ENCODE peak calls at places on chromosomes 1 and 21, in seven cellular contexts. Q, L, M, J, F, R and H are unnamed samples.

GRCh38 chr21:42570362-42570761 is 56.7 kb downstream of the SLC37A1 start:
- DNase-seq in L (no peak), Q (no peak), F (no peak), M (no peak), R (no peak), J (no peak), H (no peak)

GRCh38 chr1:101285922-101286568 is 49.2 kb downstream of the S1PR1 start:
- DNase-seq in F (no peak), Q (no peak), M (no peak), L (no peak), J (no peak), R (no peak), H (no peak)

GRCh38 chr1:226687476-226687875 is 51.6 kb downstream of the ITPKB start:
- DNase-seq in J (no peak), F (no peak), Q (no peak), M (no peak), R (no peak), L (peak), H (no peak)

GRCh38 chr1:67883069-67883468 is 49.8 kb upstream of the GNG12 start:
- DNase-seq in Q (no peak), L (peak), M (no peak), F (peak), J (no peak), R (no peak), H (peak)

GRCh38 chr21:16196521-16197208 is 466.9 kb downstream of the USP25 start:
- DNase-seq in J (no peak), R (no peak), Q (no peak), M (no peak), L (peak), F (peak), H (no peak)

GRCh38 chr1:217924924-217925323 is 293.8 kb downstream of the SPATA17 start:
- DNase-seq in R (peak), Q (no peak), L (no peak), J (no peak), M (no peak), F (no peak), H (no peak)

GRCh38 chr1:113125469-113125868 is 52.5 kb downstream of the LRIG2 start:
- DNase-seq in Q (no peak), J (no peak), R (no peak), L (no peak), M (no peak), F (no peak), H (no peak)

GRCh38 chr1:115098979-115099692 is 9.8 kb upstream of the TSPAN2 start:
- DNase-seq in L (no peak), J (no peak), F (peak), M (no peak), R (no peak), Q (no peak), H (peak)

GRCh38 chr1:204623894-204624361 is 61.6 kb downstream of the LRRN2 start:
- DNase-seq in M (peak), J (no peak), Q (no peak), R (peak), L (peak), F (no peak), H (no peak)

GRCh38 chr21:43864313-43864805 is 664 bp upstream of the AGPAT3 start:
- DNase-seq in Q (no peak), R (peak), M (peak), L (peak), F (peak), J (peak), H (no peak)

GRCh38 chr1:84152649-84153056 is 8.6 kb downstream of the PRKACB start:
- DNase-seq in R (no peak), J (no peak), F (no peak), Q (no peak), M (no peak), L (no peak), H (no peak)

GRCh38 chr1:244444854-244445253 is 6.9 kb downstream of the ADSS2 start:
- DNase-seq in L (peak), M (no peak), J (no peak), F (peak), Q (no peak), R (no peak), H (no peak)

GRCh38 chr1:43305926-43306687 is 5.3 kb downstream of the TIE1 start:
- DNase-seq in L (no peak), J (no peak), F (no peak), M (no peak), Q (no peak), R (no peak), H (no peak)

GRCh38 chr1:236913371-236914037 is 90.7 kb downstream of the MT1HL1 start:
- DNase-seq in L (no peak), R (no peak), Q (no peak), M (no peak), F (peak), J (no peak), H (peak)

GRCh38 chr1:227785094-227785811 is 30.2 kb upstream of the PRSS38 start:
- DNase-seq in Q (peak), J (no peak), L (no peak), F (no peak), M (no peak), R (no peak), H (no peak)

GRCh38 chr1:149888999-149889289 is 10.4 kb upstream of the BOLA1 start:
- DNase-seq in Q (peak), F (peak), M (no peak), J (no peak), L (peak), R (no peak), H (peak)

GRCh38 chr1:218499021-218499691 is 154.0 kb downstream of the TGFB2 start:
- DNase-seq in L (peak), Q (no peak), J (no peak), F (peak), M (no peak), R (no peak), H (peak)

GRCh38 chr1:204331847-204332487 is 27.8 kb downstream of the PLEKHA6 start:
- DNase-seq in L (no peak), M (no peak), Q (no peak), J (no peak), F (no peak), R (no peak), H (no peak)

GRCh38 chr1:54219688-54220003 is 19.7 kb downstream of the MRPL37 start:
- DNase-seq in F (no peak), Q (no peak), J (no peak), R (no peak), L (no peak), M (no peak), H (peak)

GRCh38 chr1:50665413-50665812 is 242.2 kb upstream of the DMRTA2 start:
- DNase-seq in R (no peak), Q (no peak), M (no peak), J (no peak), L (no peak), F (no peak), H (no peak)

GRCh38 chr1:66360285-66360724 is 173.6 kb upstream of the SGIP1 start:
- DNase-seq in J (no peak), L (no peak), F (no peak), R (no peak), Q (no peak), M (no peak), H (no peak)

GRCh38 chr1:47823016-47823843 is 174.0 kb downstream of the TRABD2B start:
- DNase-seq in F (no peak), R (no peak), J (no peak), Q (no peak), L (no peak), M (no peak), H (no peak)

GRCh38 chr1:247209306-247209900 is 37.6 kb upstream of the ZNF124 start:
- DNase-seq in Q (no peak), M (no peak), L (no peak), F (no peak), R (peak), J (no peak), H (peak)

GRCh38 chr1:35881850-35882273 is 1.1 kb upstream of the AGO1 start:
- DNase-seq in J (no peak), M (no peak), F (no peak), Q (no peak), R (no peak), L (no peak), H (no peak)

GRCh38 chr1:154840557-154841176 is 29.4 kb downstream of the KCNN3 start:
- DNase-seq in L (no peak), M (no peak), F (peak), J (no peak), Q (no peak), R (no peak), H (no peak)

GRCh38 chr1:24047101-24047459 is 64.9 kb downstream of the MYOM3 start:
- DNase-seq in L (peak), M (no peak), F (peak), J (no peak), R (no peak), Q (peak), H (peak)
- TF ChIP-seq CTCF in L (no peak), M (no peak), F (no peak), J (no peak), R (no peak), Q (no peak), H (no peak)

GRCh38 chr1:25891606-25892005 is 14.6 kb downstream of the STMN1 start:
- DNase-seq in J (no peak), M (no peak), Q (no peak), F (no peak), L (no peak), R (no peak), H (no peak)

GRCh38 chr1:25889470-25889869 is 14.0 kb upstream of the PAQR7 start:
- DNase-seq in L (no peak), J (no peak), M (no peak), F (peak), R (no peak), Q (no peak), H (no peak)

GRCh38 chr1:25893072-25893604 is 13.1 kb downstream of the STMN1 start:
- DNase-seq in M (no peak), J (no peak), R (no peak), F (no peak), L (no peak), Q (no peak), H (no peak)

GRCh38 chr1:25888426-25888987 is 13.0 kb upstream of the PAQR7 start:
- DNase-seq in L (no peak), R (no peak), J (no peak), F (no peak), M (no peak), Q (no peak), H (no peak)

GRCh38 chr1:25890249-25891034 is 14.9 kb upstream of the PAQR7 start:
- DNase-seq in J (no peak), R (peak), L (peak), F (peak), M (peak), Q (no peak), H (peak)
- TF ChIP-seq CTCF in J (no peak), R (no peak), L (no peak), F (no peak), M (no peak), Q (no peak), H (no peak)

GRCh38 chr1:221541296-221541695 is 200.6 kb downstream of the DUSP10 start:
- DNase-seq in F (no peak), R (no peak), J (no peak), Q (no peak), M (no peak), L (no peak), H (no peak)

GRCh38 chr1:221548942-221549341 is 192.9 kb downstream of the DUSP10 start:
- DNase-seq in M (no peak), Q (no peak), F (no peak), J (no peak), L (no peak), R (no peak), H (no peak)

DNA sequence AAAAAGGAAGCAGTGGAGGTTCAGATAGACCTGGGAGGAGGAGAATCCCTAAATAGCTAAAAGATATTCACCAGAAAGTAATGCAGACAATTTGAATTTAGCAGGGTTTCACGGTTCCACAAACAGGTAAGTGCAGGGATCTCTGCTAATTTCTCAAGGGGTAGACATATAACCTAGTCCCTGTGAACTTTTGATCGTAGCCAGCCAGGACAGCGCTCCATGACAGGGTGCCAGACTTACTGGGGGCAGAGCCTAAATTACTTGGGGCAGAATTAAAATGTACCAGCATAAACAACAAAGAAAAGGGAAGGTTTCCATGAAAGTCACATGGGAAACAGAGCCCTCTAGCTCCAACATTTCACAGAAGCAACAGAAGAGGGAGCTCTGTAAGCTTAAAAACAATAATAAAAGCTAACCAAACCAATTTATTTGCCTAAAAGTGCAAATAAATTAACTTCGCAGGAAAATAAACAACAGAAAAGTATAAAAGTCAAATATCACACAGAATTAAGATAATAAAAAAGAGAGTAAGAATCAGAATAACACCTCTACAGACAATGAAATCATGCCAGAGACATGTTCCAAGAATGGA is 198.3 kb downstream of the DUSP10 start:
- DNase-seq in R (no peak), F (peak), J (no peak), L (peak), Q (no peak), M (no peak), H (peak)
- TF ChIP-seq CTCF in R (peak), F (peak), J (peak), L (peak), Q (no peak), M (peak), H (peak)

DNA sequence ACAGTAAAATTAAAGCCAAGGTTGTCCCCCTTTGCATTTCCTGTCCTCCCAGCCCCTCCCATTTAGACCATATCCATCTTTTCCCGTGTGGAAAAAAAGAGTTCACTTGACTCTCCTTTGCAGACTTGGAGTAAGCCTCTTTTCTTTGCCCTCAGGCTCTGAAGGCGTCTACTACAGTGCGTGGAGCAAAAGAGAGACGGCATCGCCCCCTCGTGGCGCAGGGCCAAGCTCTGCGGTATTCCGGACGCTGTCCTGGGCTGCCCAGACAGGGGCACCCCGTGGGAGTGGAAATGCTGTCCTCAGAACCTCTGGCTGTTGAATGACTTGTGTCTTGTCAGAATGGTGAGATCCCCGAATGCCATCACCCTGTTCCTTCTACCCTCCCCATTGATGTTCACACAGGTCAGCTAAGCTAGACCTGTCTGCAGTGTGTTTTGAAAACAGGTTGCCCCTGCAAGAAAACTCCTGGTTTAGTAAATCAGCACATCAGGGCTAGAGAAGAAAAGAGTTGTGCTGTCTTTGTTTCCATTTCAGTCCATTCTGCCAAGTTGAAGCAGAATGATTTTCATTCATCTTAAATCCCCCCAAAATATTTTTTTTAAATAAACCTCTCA is 12.3 kb upstream of the GJA8 start:
- DNase-seq in F (peak), J (peak), L (peak), R (peak), Q (peak), M (peak), H (peak)
- TF ChIP-seq CTCF in F (peak), J (peak), L (peak), R (peak), Q (no peak), M (peak), H (peak)

GRCh38 chr1:214551436-214552173 is at the start of gene PTPN14:
- DNase-seq in F (peak), L (peak), R (peak), Q (peak), J (peak), M (peak), H (peak)
- TF ChIP-seq CTCF in F (peak), L (peak), R (peak), Q (no peak), J (peak), M (peak), H (peak)